ENCODE peak calls at places on chromosomes 13 and 19, in four cellular contexts. One of them, this sample, is unnamed.

GRCh38 chr13:99516153-99516929 is 15.1 kb downstream of the TM9SF2 start:
- ATAC-seq in PC-3: no peak
- ATAC-seq in heart right ventricle: no peak
- ATAC-seq in naive thymus-derived CD4-positive, alpha-beta T cell: no peak
- ATAC-seq in this sample: no peak

GRCh38 chr13:39676315-39676876 is 20.9 kb downstream of the COG6 start:
- ATAC-seq in naive thymus-derived CD4-positive, alpha-beta T cell: no peak
- ATAC-seq in PC-3: no peak
- ATAC-seq in heart right ventricle: no peak
- ATAC-seq in this sample: no peak

GRCh38 chr19:3387645-3388589 is 21.5 kb downstream of the NFIC start:
- ATAC-seq in heart right ventricle: peak; percentile 83
- ATAC-seq in PC-3: no peak
- ATAC-seq in naive thymus-derived CD4-positive, alpha-beta T cell: no peak
- ATAC-seq in this sample: peak; percentile 84

GRCh38 chr19:2500861-2501260 is 24.9 kb downstream of the GADD45B start:
- ATAC-seq in heart right ventricle: no peak
- ATAC-seq in naive thymus-derived CD4-positive, alpha-beta T cell: no peak
- ATAC-seq in PC-3: no peak
- ATAC-seq in this sample: peak; percentile 26

GRCh38 chr13:40063743-40064142 is 408.3 kb downstream of the COG6 start:
- ATAC-seq in heart right ventricle: no peak
- ATAC-seq in naive thymus-derived CD4-positive, alpha-beta T cell: no peak
- ATAC-seq in PC-3: no peak
- ATAC-seq in this sample: no peak

GRCh38 chr19:31110331-31110730 is 238.9 kb downstream of the TSHZ3 start:
- ATAC-seq in naive thymus-derived CD4-positive, alpha-beta T cell: no peak
- ATAC-seq in PC-3: no peak
- ATAC-seq in heart right ventricle: no peak
- ATAC-seq in this sample: no peak

GRCh38 chr13:98371624-98372023 is 194.6 kb upstream of the RNF113B start:
- ATAC-seq in PC-3: no peak
- ATAC-seq in naive thymus-derived CD4-positive, alpha-beta T cell: no peak
- ATAC-seq in heart right ventricle: peak; percentile 19
- ATAC-seq in this sample: no peak

GRCh38 chr13:46166221-46166584 is 15.8 kb downstream of the LCP1 start:
- ATAC-seq in naive thymus-derived CD4-positive, alpha-beta T cell: no peak
- ATAC-seq in heart right ventricle: no peak
- ATAC-seq in PC-3: no peak
- ATAC-seq in this sample: no peak

GRCh38 chr19:56161534-56161933 is 14.3 kb upstream of the GALP start:
- ATAC-seq in heart right ventricle: no peak
- ATAC-seq in naive thymus-derived CD4-positive, alpha-beta T cell: no peak
- ATAC-seq in PC-3: no peak
- ATAC-seq in this sample: no peak

GRCh38 chr19:1651548-1652394 is 644 bp downstream of the TCF3 start:
- ATAC-seq in PC-3: peak; percentile 5
- ATAC-seq in naive thymus-derived CD4-positive, alpha-beta T cell: no peak
- ATAC-seq in heart right ventricle: peak; percentile 7
- ATAC-seq in this sample: no peak

GRCh38 chr13:99812611-99813010 is 159.0 kb downstream of the ZIC5 start:
- ATAC-seq in naive thymus-derived CD4-positive, alpha-beta T cell: no peak
- ATAC-seq in heart right ventricle: no peak
- ATAC-seq in PC-3: peak; percentile 70
- ATAC-seq in this sample: no peak

GRCh38 chr13:49869514-49869913 is 66.6 kb downstream of the SPRYD7 start:
- ATAC-seq in naive thymus-derived CD4-positive, alpha-beta T cell: no peak
- ATAC-seq in heart right ventricle: no peak
- ATAC-seq in PC-3: no peak
- ATAC-seq in this sample: no peak

GRCh38 chr13:26295812-26296211 is 41.9 kb downstream of the CDK8 start:
- ATAC-seq in naive thymus-derived CD4-positive, alpha-beta T cell: no peak
- ATAC-seq in heart right ventricle: no peak
- ATAC-seq in PC-3: no peak
- ATAC-seq in this sample: no peak

GRCh38 chr13:113646376-113646775 is 11.6 kb downstream of the ATP4B start:
- ATAC-seq in PC-3: no peak
- ATAC-seq in heart right ventricle: no peak
- ATAC-seq in naive thymus-derived CD4-positive, alpha-beta T cell: no peak
- ATAC-seq in this sample: no peak

DNA sequence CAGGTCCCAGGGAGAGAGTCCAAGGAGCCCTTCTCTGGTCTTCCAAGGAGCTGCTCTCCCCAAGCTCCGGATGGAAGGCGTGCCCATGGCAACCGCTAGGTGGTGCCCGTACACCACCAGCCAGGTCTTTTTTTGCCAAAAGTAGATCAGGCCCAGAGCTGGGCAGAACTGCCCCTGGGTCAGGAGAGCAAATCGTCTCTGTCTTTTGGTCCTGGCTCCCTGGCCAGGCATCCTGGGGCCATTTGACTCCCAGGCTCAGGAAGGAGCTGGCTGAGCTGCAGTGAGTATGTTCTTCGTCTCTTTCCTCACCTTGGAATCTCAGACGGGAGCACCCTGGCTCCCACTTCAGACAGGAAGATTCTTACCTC is 24.6 kb upstream of the BCL3 start:
- ATAC-seq in PC-3: peak; percentile 84
- ATAC-seq in heart right ventricle: peak; percentile 90
- ATAC-seq in naive thymus-derived CD4-positive, alpha-beta T cell: peak; percentile 93
- ATAC-seq in this sample: peak; percentile 92
- H3K4me1 ChIP-seq in PC-3: peaks cover 28% of the 10 kb centered on the region
- H3K4me1 ChIP-seq in heart right ventricle: peaks cover 53% of the 10 kb centered on the region
- H3K4me1 ChIP-seq in naive thymus-derived CD4-positive, alpha-beta T cell: no peaks in the 10 kb centered on the region
- H3K4me1 ChIP-seq in this sample: peaks cover 51% of the 10 kb centered on the region

DNA sequence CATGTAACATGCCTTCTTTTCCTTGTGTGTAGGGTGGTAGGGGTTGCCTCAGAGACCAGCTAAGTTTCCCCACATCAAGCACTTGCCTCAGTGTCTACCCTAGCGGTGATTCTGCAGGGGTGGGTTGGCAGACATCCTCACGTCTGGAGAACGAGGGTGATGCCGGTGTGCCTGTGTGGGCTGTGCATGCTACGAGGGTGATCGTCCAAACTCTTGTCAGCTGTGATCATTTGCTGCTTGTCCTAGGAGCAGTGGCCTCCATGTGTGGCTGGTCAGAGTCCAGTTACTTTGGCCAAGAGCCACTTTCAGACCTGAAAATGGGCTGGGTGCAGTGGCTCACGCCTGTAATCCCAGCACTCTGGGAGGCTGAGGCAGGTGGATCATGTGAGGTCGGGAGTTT is 5.1 kb downstream of the GPI start:
- ATAC-seq in naive thymus-derived CD4-positive, alpha-beta T cell: no peak
- ATAC-seq in heart right ventricle: no peak
- ATAC-seq in PC-3: no peak
- ATAC-seq in this sample: no peak
- H3K4me1 ChIP-seq in naive thymus-derived CD4-positive, alpha-beta T cell: peaks cover 11% of the 10 kb centered on the region
- H3K4me1 ChIP-seq in heart right ventricle: peaks cover 55% of the 10 kb centered on the region
- H3K4me1 ChIP-seq in PC-3: peaks cover 15% of the 10 kb centered on the region
- H3K4me1 ChIP-seq in this sample: peaks cover 58% of the 10 kb centered on the region

GRCh38 chr13:51341232-51341631 is 1.7 kb downstream of the SERPINE3 start:
- ATAC-seq in heart right ventricle: no peak
- ATAC-seq in naive thymus-derived CD4-positive, alpha-beta T cell: peak; percentile 20
- ATAC-seq in PC-3: no peak
- ATAC-seq in this sample: no peak
- H3K4me1 ChIP-seq in heart right ventricle: no peaks in the 10 kb centered on the region
- H3K4me1 ChIP-seq in naive thymus-derived CD4-positive, alpha-beta T cell: no peaks in the 10 kb centered on the region
- H3K4me1 ChIP-seq in PC-3: no peaks in the 10 kb centered on the region
- H3K4me1 ChIP-seq in this sample: no peaks in the 10 kb centered on the region

GRCh38 chr19:17114414-17114831 is 38.8 kb downstream of the MYO9B start:
- ATAC-seq in PC-3: peak; percentile 42
- ATAC-seq in naive thymus-derived CD4-positive, alpha-beta T cell: no peak
- ATAC-seq in heart right ventricle: no peak
- ATAC-seq in this sample: no peak
- H3K4me1 ChIP-seq in PC-3: no peaks in the 10 kb centered on the region
- H3K4me1 ChIP-seq in naive thymus-derived CD4-positive, alpha-beta T cell: no peaks in the 10 kb centered on the region
- H3K4me1 ChIP-seq in heart right ventricle: peaks cover 14% of the 10 kb centered on the region
- H3K4me1 ChIP-seq in this sample: peaks cover 10% of the 10 kb centered on the region

DNA sequence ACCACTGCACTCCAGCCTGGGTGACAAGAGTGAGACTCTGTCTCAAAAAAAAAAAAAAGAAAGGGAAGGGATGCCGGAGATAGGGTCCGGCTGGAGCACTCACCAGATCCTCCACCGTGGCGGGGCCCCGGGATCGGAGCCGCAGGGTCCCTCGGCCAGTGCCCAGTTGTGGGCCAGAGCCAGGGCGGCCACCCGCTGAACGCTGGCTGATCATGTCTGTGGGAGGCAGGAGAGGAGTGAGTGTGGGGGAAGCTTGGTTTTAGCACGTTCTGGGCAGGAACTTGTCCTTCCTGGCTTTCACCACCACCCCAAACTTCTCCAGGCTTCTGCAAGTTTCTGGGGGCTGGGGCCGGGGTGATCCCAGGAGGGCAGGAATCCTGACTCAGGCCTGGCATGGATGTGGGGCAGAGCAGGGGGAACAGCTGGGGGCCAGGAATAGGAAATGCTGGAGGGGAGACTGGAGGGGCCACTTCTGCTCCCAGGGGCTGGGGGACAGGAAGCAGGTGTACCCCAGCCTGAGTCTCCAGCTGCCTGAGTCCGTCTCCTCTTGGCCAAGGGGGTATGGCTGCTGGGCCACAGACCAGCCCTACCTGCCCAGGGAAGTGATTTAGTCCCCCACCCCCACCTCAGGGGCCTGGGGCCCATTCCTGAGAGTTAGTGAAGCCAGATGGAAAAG is 4.3 kb upstream of the PTGER1 start:
- ATAC-seq in PC-3: no peak
- ATAC-seq in heart right ventricle: no peak
- ATAC-seq in naive thymus-derived CD4-positive, alpha-beta T cell: no peak
- ATAC-seq in this sample: no peak
- H3K4me1 ChIP-seq in PC-3: peaks cover 27% of the 10 kb centered on the region
- H3K4me1 ChIP-seq in heart right ventricle: peaks cover 10% of the 10 kb centered on the region
- H3K4me1 ChIP-seq in naive thymus-derived CD4-positive, alpha-beta T cell: peaks cover 4% of the 10 kb centered on the region
- H3K4me1 ChIP-seq in this sample: peaks cover 19% of the 10 kb centered on the region